ENCODE peak calls at places on chromosomes 5 and 9, in eight cellular contexts. One of them, this sample, is unnamed.

GRCh38 chr9:25681270-25681669 is 3.0 kb upstream of the TUSC1 start:
- DNase-seq in HTR-8/SVneo: no peak
- DNase-seq in GM04504: peak
- DNase-seq in HT1080: peak
- DNase-seq in germinal center: no peak
- DNase-seq in GM12891: no peak
- DNase-seq in hippocampal formation: no peak
- DNase-seq in ACHN: no peak
- DNase-seq in this sample: no peak

GRCh38 chr5:2917524-2917923 is 166.0 kb upstream of the IRX2 start:
- DNase-seq in HTR-8/SVneo: no peak
- DNase-seq in GM04504: no peak
- DNase-seq in HT1080: no peak
- DNase-seq in germinal center: no peak
- DNase-seq in GM12891: no peak
- DNase-seq in hippocampal formation: no peak
- DNase-seq in ACHN: no peak
- DNase-seq in this sample: no peak

GRCh38 chr5:178661836-178662540 is 35.1 kb upstream of the CLK4 start:
- DNase-seq in HTR-8/SVneo: no peak
- DNase-seq in GM04504: no peak
- DNase-seq in HT1080: no peak
- DNase-seq in germinal center: no peak
- DNase-seq in GM12891: no peak
- DNase-seq in hippocampal formation: no peak
- DNase-seq in ACHN: no peak
- DNase-seq in this sample: no peak

GRCh38 chr9:120915854-120916495 is 10.6 kb downstream of the TRAF1 start:
- DNase-seq in HTR-8/SVneo: no peak
- DNase-seq in GM04504: no peak
- DNase-seq in HT1080: no peak
- DNase-seq in germinal center: no peak
- DNase-seq in GM12891: no peak
- DNase-seq in hippocampal formation: peak
- DNase-seq in ACHN: no peak
- DNase-seq in this sample: no peak

GRCh38 chr9:88007291-88007650 is 32.9 kb upstream of the CDK20 start:
- DNase-seq in HTR-8/SVneo: no peak
- DNase-seq in GM04504: no peak
- DNase-seq in HT1080: no peak
- DNase-seq in germinal center: no peak
- DNase-seq in GM12891: no peak
- DNase-seq in hippocampal formation: no peak
- DNase-seq in ACHN: no peak
- DNase-seq in this sample: no peak

GRCh38 chr5:1363581-1363980 is 18.7 kb upstream of the CLPTM1L start:
- DNase-seq in HTR-8/SVneo: no peak
- DNase-seq in GM04504: no peak
- DNase-seq in HT1080: no peak
- DNase-seq in germinal center: no peak
- DNase-seq in GM12891: no peak
- DNase-seq in hippocampal formation: no peak
- DNase-seq in ACHN: no peak
- DNase-seq in this sample: no peak

GRCh38 chr9:124215956-124216355 is 41.8 kb upstream of the NEK6 start:
- DNase-seq in HTR-8/SVneo: no peak
- DNase-seq in GM04504: no peak
- DNase-seq in HT1080: no peak
- DNase-seq in germinal center: no peak
- DNase-seq in GM12891: no peak
- DNase-seq in hippocampal formation: no peak
- DNase-seq in ACHN: no peak
- DNase-seq in this sample: no peak

GRCh38 chr5:56633950-56634349 is 181.4 kb upstream of the MAP3K1 start:
- DNase-seq in HTR-8/SVneo: no peak
- DNase-seq in GM04504: no peak
- DNase-seq in HT1080: no peak
- DNase-seq in germinal center: no peak
- DNase-seq in GM12891: no peak
- DNase-seq in hippocampal formation: no peak
- DNase-seq in ACHN: no peak
- DNase-seq in this sample: no peak

GRCh38 chr5:90940227-90940995 is 381.8 kb downstream of the ADGRV1 start:
- DNase-seq in HTR-8/SVneo: no peak
- DNase-seq in GM04504: no peak
- DNase-seq in HT1080: peak
- DNase-seq in germinal center: no peak
- DNase-seq in GM12891: no peak
- DNase-seq in hippocampal formation: no peak
- DNase-seq in ACHN: peak
- DNase-seq in this sample: no peak

GRCh38 chr5:110846621-110847020 is 107.8 kb downstream of the SLC25A46 start:
- DNase-seq in HTR-8/SVneo: no peak
- DNase-seq in GM04504: no peak
- DNase-seq in HT1080: no peak
- DNase-seq in germinal center: no peak
- DNase-seq in GM12891: no peak
- DNase-seq in hippocampal formation: no peak
- DNase-seq in ACHN: no peak
- DNase-seq in this sample: no peak

GRCh38 chr5:54229041-54229780 is 81.2 kb downstream of the ARL15 start:
- DNase-seq in HTR-8/SVneo: peak
- DNase-seq in GM04504: no peak
- DNase-seq in HT1080: peak
- DNase-seq in germinal center: peak
- DNase-seq in GM12891: peak
- DNase-seq in hippocampal formation: peak
- DNase-seq in ACHN: peak
- DNase-seq in this sample: peak

GRCh38 chr9:14687042-14687719 is 6.1 kb downstream of the ZDHHC21 start:
- DNase-seq in HTR-8/SVneo: peak
- DNase-seq in GM04504: peak
- DNase-seq in HT1080: peak
- DNase-seq in germinal center: no peak
- DNase-seq in GM12891: no peak
- DNase-seq in hippocampal formation: no peak
- DNase-seq in ACHN: no peak
- DNase-seq in this sample: no peak

GRCh38 chr5:135606431-135606830 is 27.6 kb upstream of the CXCL14 start:
- DNase-seq in HTR-8/SVneo: no peak
- DNase-seq in GM04504: no peak
- DNase-seq in HT1080: no peak
- DNase-seq in germinal center: no peak
- DNase-seq in GM12891: no peak
- DNase-seq in hippocampal formation: no peak
- DNase-seq in ACHN: no peak
- DNase-seq in this sample: no peak

GRCh38 chr5:91367374-91367773 is 15.7 kb downstream of the ARRDC3 start:
- DNase-seq in HTR-8/SVneo: no peak
- DNase-seq in GM04504: no peak
- DNase-seq in HT1080: no peak
- DNase-seq in germinal center: no peak
- DNase-seq in GM12891: no peak
- DNase-seq in hippocampal formation: no peak
- DNase-seq in ACHN: no peak
- DNase-seq in this sample: no peak

GRCh38 chr9:8916771-8917170 is 1117.2 kb upstream of the DMAC1 start:
- DNase-seq in HTR-8/SVneo: no peak
- DNase-seq in GM04504: no peak
- DNase-seq in HT1080: no peak
- DNase-seq in germinal center: no peak
- DNase-seq in GM12891: no peak
- DNase-seq in hippocampal formation: peak
- DNase-seq in ACHN: no peak
- DNase-seq in this sample: no peak